ENCODE peak calls at places on chromosomes 7 and 10, in nine cellular contexts. One of them, this sample, is unnamed.

GRCh38 chr7:80204919-80205318 is 70.3 kb downstream of the GNAI1 start:
- DNase-seq in GM12865: no peak
- DNase-seq in epithelial cell of prostate: no peak
- DNase-seq in gastrocnemius medialis: no peak
- DNase-seq in NCI-H1092: no peak
- DNase-seq in cardiac muscle cell: no peak
- DNase-seq in adrenal gland: no peak
- DNase-seq in WTC11: no peak
- DNase-seq in occipital lobe: no peak
- DNase-seq in this sample: no peak

GRCh38 chr7:143398616-143399015 is 10.0 kb downstream of the EPHA1 start:
- DNase-seq in GM12865: no peak
- DNase-seq in epithelial cell of prostate: no peak
- DNase-seq in gastrocnemius medialis: no peak
- DNase-seq in NCI-H1092: no peak
- DNase-seq in cardiac muscle cell: no peak
- DNase-seq in adrenal gland: no peak
- DNase-seq in WTC11: no peak
- DNase-seq in occipital lobe: no peak
- DNase-seq in this sample: no peak

GRCh38 chr7:17680026-17680425 is 260.3 kb downstream of the SNX13 start:
- DNase-seq in GM12865: peak; percentile 8
- DNase-seq in epithelial cell of prostate: peak; percentile 73
- DNase-seq in gastrocnemius medialis: peak; percentile 44
- DNase-seq in NCI-H1092: no peak
- DNase-seq in cardiac muscle cell: peak; percentile 59
- DNase-seq in adrenal gland: peak; percentile 57
- DNase-seq in WTC11: no peak
- DNase-seq in occipital lobe: peak; percentile 7
- DNase-seq in this sample: no peak

GRCh38 chr7:33495207-33495606 is 365.8 kb downstream of the BBS9 start:
- DNase-seq in GM12865: no peak
- DNase-seq in epithelial cell of prostate: no peak
- DNase-seq in gastrocnemius medialis: no peak
- DNase-seq in NCI-H1092: no peak
- DNase-seq in cardiac muscle cell: peak; percentile 20
- DNase-seq in adrenal gland: peak; percentile 6
- DNase-seq in WTC11: no peak
- DNase-seq in occipital lobe: no peak
- DNase-seq in this sample: no peak

GRCh38 chr10:122034149-122034756 is 45.3 kb downstream of the TACC2 start:
- DNase-seq in GM12865: no peak
- DNase-seq in epithelial cell of prostate: no peak
- DNase-seq in gastrocnemius medialis: no peak
- DNase-seq in NCI-H1092: no peak
- DNase-seq in cardiac muscle cell: no peak
- DNase-seq in adrenal gland: no peak
- DNase-seq in WTC11: no peak
- DNase-seq in occipital lobe: no peak
- DNase-seq in this sample: no peak

GRCh38 chr7:128323489-128324362 is 20.0 kb downstream of the RBM28 start:
- DNase-seq in GM12865: no peak
- DNase-seq in epithelial cell of prostate: no peak
- DNase-seq in gastrocnemius medialis: no peak
- DNase-seq in NCI-H1092: no peak
- DNase-seq in cardiac muscle cell: no peak
- DNase-seq in adrenal gland: peak; percentile 44
- DNase-seq in WTC11: no peak
- DNase-seq in occipital lobe: no peak
- DNase-seq in this sample: no peak

GRCh38 chr10:84214612-84215235 is 10.6 kb downstream of the LRIT2 start:
- DNase-seq in GM12865: peak; percentile 73
- DNase-seq in epithelial cell of prostate: no peak
- DNase-seq in gastrocnemius medialis: no peak
- DNase-seq in NCI-H1092: no peak
- DNase-seq in cardiac muscle cell: no peak
- DNase-seq in adrenal gland: peak; percentile 41
- DNase-seq in WTC11: peak; percentile 75
- DNase-seq in occipital lobe: no peak
- DNase-seq in this sample: peak; percentile 42

GRCh38 chr10:84613336-84614021 is 285.1 kb downstream of the CCSER2 start:
- DNase-seq in GM12865: peak; percentile 31
- DNase-seq in epithelial cell of prostate: peak; percentile 33
- DNase-seq in gastrocnemius medialis: no peak
- DNase-seq in NCI-H1092: peak; percentile 85
- DNase-seq in cardiac muscle cell: peak; percentile 87
- DNase-seq in adrenal gland: peak; percentile 1
- DNase-seq in WTC11: peak; percentile 75
- DNase-seq in occipital lobe: peak; percentile 19
- DNase-seq in this sample: peak; percentile 6

GRCh38 chr7:155778349-155778748 is 33.9 kb downstream of the SHH start:
- DNase-seq in GM12865: no peak
- DNase-seq in epithelial cell of prostate: no peak
- DNase-seq in gastrocnemius medialis: no peak
- DNase-seq in NCI-H1092: no peak
- DNase-seq in cardiac muscle cell: no peak
- DNase-seq in adrenal gland: no peak
- DNase-seq in WTC11: no peak
- DNase-seq in occipital lobe: no peak
- DNase-seq in this sample: no peak

GRCh38 chr7:94584113-94584512 is 71.8 kb downstream of the SGCE start:
- DNase-seq in GM12865: no peak
- DNase-seq in epithelial cell of prostate: no peak
- DNase-seq in gastrocnemius medialis: peak; percentile 46
- DNase-seq in NCI-H1092: peak; percentile 41
- DNase-seq in cardiac muscle cell: no peak
- DNase-seq in adrenal gland: peak; percentile 24
- DNase-seq in WTC11: no peak
- DNase-seq in occipital lobe: no peak
- DNase-seq in this sample: no peak

GRCh38 chr7:45689797-45690761 is 115.9 kb downstream of the ADCY1 start:
- DNase-seq in GM12865: no peak
- DNase-seq in epithelial cell of prostate: no peak
- DNase-seq in gastrocnemius medialis: no peak
- DNase-seq in NCI-H1092: no peak
- DNase-seq in cardiac muscle cell: no peak
- DNase-seq in adrenal gland: no peak
- DNase-seq in WTC11: peak; percentile 4
- DNase-seq in occipital lobe: no peak
- DNase-seq in this sample: no peak

GRCh38 chr7:82375068-82375467 is 68.5 kb downstream of the CACNA2D1 start:
- DNase-seq in GM12865: no peak
- DNase-seq in epithelial cell of prostate: no peak
- DNase-seq in gastrocnemius medialis: no peak
- DNase-seq in NCI-H1092: no peak
- DNase-seq in cardiac muscle cell: no peak
- DNase-seq in adrenal gland: no peak
- DNase-seq in WTC11: no peak
- DNase-seq in occipital lobe: no peak
- DNase-seq in this sample: no peak

GRCh38 chr7:116574025-116574822 is 49.4 kb downstream of the CAV1 start:
- DNase-seq in GM12865: peak; percentile 51
- DNase-seq in epithelial cell of prostate: no peak
- DNase-seq in gastrocnemius medialis: no peak
- DNase-seq in NCI-H1092: no peak
- DNase-seq in cardiac muscle cell: no peak
- DNase-seq in adrenal gland: peak; percentile 19
- DNase-seq in WTC11: no peak
- DNase-seq in occipital lobe: no peak
- DNase-seq in this sample: peak; percentile 83

GRCh38 chr10:44513592-44513991 is 128.7 kb upstream of the CXCL12 start:
- DNase-seq in GM12865: no peak
- DNase-seq in epithelial cell of prostate: no peak
- DNase-seq in gastrocnemius medialis: no peak
- DNase-seq in NCI-H1092: no peak
- DNase-seq in cardiac muscle cell: no peak
- DNase-seq in adrenal gland: peak; percentile 17
- DNase-seq in WTC11: no peak
- DNase-seq in occipital lobe: no peak
- DNase-seq in this sample: no peak

GRCh38 chr7:4233621-4234497 is 448.2 kb upstream of the FOXK1 start:
- DNase-seq in GM12865: no peak
- DNase-seq in epithelial cell of prostate: no peak
- DNase-seq in gastrocnemius medialis: no peak
- DNase-seq in NCI-H1092: no peak
- DNase-seq in cardiac muscle cell: no peak
- DNase-seq in adrenal gland: no peak
- DNase-seq in WTC11: no peak
- DNase-seq in occipital lobe: no peak
- DNase-seq in this sample: no peak

GRCh38 chr10:117993166-117993565 is 53.6 kb downstream of the RAB11FIP2 start:
- DNase-seq in GM12865: no peak
- DNase-seq in epithelial cell of prostate: no peak
- DNase-seq in gastrocnemius medialis: no peak
- DNase-seq in NCI-H1092: no peak
- DNase-seq in cardiac muscle cell: no peak
- DNase-seq in adrenal gland: no peak
- DNase-seq in WTC11: no peak
- DNase-seq in occipital lobe: no peak
- DNase-seq in this sample: peak; percentile 90

GRCh38 chr7:52962402-52962801 is 73.0 kb upstream of the POM121L12 start:
- DNase-seq in GM12865: no peak
- DNase-seq in epithelial cell of prostate: no peak
- DNase-seq in gastrocnemius medialis: no peak
- DNase-seq in NCI-H1092: no peak
- DNase-seq in cardiac muscle cell: no peak
- DNase-seq in adrenal gland: no peak
- DNase-seq in WTC11: no peak
- DNase-seq in occipital lobe: peak; percentile 2
- DNase-seq in this sample: no peak

GRCh38 chr7:113084499-113085172 is 2.0 kb downstream of the GPR85 start:
- DNase-seq in GM12865: no peak
- DNase-seq in epithelial cell of prostate: no peak
- DNase-seq in gastrocnemius medialis: no peak
- DNase-seq in NCI-H1092: no peak
- DNase-seq in cardiac muscle cell: no peak
- DNase-seq in adrenal gland: no peak
- DNase-seq in WTC11: no peak
- DNase-seq in occipital lobe: no peak
- DNase-seq in this sample: no peak

GRCh38 chr10:80664071-80664680 is 126.5 kb downstream of the SH2D4B start:
- DNase-seq in GM12865: peak; percentile 66
- DNase-seq in epithelial cell of prostate: peak; percentile 8
- DNase-seq in gastrocnemius medialis: no peak
- DNase-seq in NCI-H1092: peak; percentile 5
- DNase-seq in cardiac muscle cell: peak; percentile 91
- DNase-seq in adrenal gland: peak; percentile 83
- DNase-seq in WTC11: peak; percentile 95
- DNase-seq in occipital lobe: peak; percentile 71
- DNase-seq in this sample: peak; percentile 46

GRCh38 chr7:151247611-151248176 is 800 bp downstream of the SMARCD3 start:
- DNase-seq in GM12865: no peak
- DNase-seq in epithelial cell of prostate: no peak
- DNase-seq in gastrocnemius medialis: peak; percentile 77
- DNase-seq in NCI-H1092: no peak
- DNase-seq in cardiac muscle cell: peak; percentile 42
- DNase-seq in adrenal gland: peak; percentile 60
- DNase-seq in WTC11: no peak
- DNase-seq in occipital lobe: no peak
- DNase-seq in this sample: no peak

GRCh38 chr7:2934984-2935740 is 91.1 kb upstream of the GNA12 start:
- DNase-seq in GM12865: no peak
- DNase-seq in epithelial cell of prostate: no peak
- DNase-seq in gastrocnemius medialis: no peak
- DNase-seq in NCI-H1092: no peak
- DNase-seq in cardiac muscle cell: no peak
- DNase-seq in adrenal gland: no peak
- DNase-seq in WTC11: peak; percentile 7
- DNase-seq in occipital lobe: no peak
- DNase-seq in this sample: no peak

GRCh38 chr7:31953432-31953831 is 116.8 kb downstream of the PDE1C start:
- DNase-seq in GM12865: no peak
- DNase-seq in epithelial cell of prostate: no peak
- DNase-seq in gastrocnemius medialis: no peak
- DNase-seq in NCI-H1092: no peak
- DNase-seq in cardiac muscle cell: no peak
- DNase-seq in adrenal gland: no peak
- DNase-seq in WTC11: no peak
- DNase-seq in occipital lobe: no peak
- DNase-seq in this sample: no peak

GRCh38 chr7:153472516-153472915 is 579.7 kb upstream of the DPP6 start:
- DNase-seq in GM12865: no peak
- DNase-seq in epithelial cell of prostate: no peak
- DNase-seq in gastrocnemius medialis: no peak
- DNase-seq in NCI-H1092: no peak
- DNase-seq in cardiac muscle cell: no peak
- DNase-seq in adrenal gland: no peak
- DNase-seq in WTC11: no peak
- DNase-seq in occipital lobe: no peak
- DNase-seq in this sample: no peak

GRCh38 chr7:4706384-4707032 is 24.4 kb downstream of the FOXK1 start:
- DNase-seq in GM12865: no peak
- DNase-seq in epithelial cell of prostate: no peak
- DNase-seq in gastrocnemius medialis: no peak
- DNase-seq in NCI-H1092: no peak
- DNase-seq in cardiac muscle cell: no peak
- DNase-seq in adrenal gland: no peak
- DNase-seq in WTC11: no peak
- DNase-seq in occipital lobe: no peak
- DNase-seq in this sample: no peak

GRCh38 chr7:42226354-42226941 is 10.6 kb downstream of the GLI3 start:
- DNase-seq in GM12865: no peak
- DNase-seq in epithelial cell of prostate: no peak
- DNase-seq in gastrocnemius medialis: no peak
- DNase-seq in NCI-H1092: no peak
- DNase-seq in cardiac muscle cell: no peak
- DNase-seq in adrenal gland: no peak
- DNase-seq in WTC11: no peak
- DNase-seq in occipital lobe: no peak
- DNase-seq in this sample: no peak

GRCh38 chr7:45033261-45033930 is 33.4 kb downstream of the CCM2 start:
- DNase-seq in GM12865: no peak
- DNase-seq in epithelial cell of prostate: no peak
- DNase-seq in gastrocnemius medialis: no peak
- DNase-seq in NCI-H1092: no peak
- DNase-seq in cardiac muscle cell: no peak
- DNase-seq in adrenal gland: no peak
- DNase-seq in WTC11: no peak
- DNase-seq in occipital lobe: no peak
- DNase-seq in this sample: no peak

GRCh38 chr7:155696747-155697146 is 52.3 kb downstream of the RBM33 start:
- DNase-seq in GM12865: no peak
- DNase-seq in epithelial cell of prostate: no peak
- DNase-seq in gastrocnemius medialis: no peak
- DNase-seq in NCI-H1092: no peak
- DNase-seq in cardiac muscle cell: no peak
- DNase-seq in adrenal gland: no peak
- DNase-seq in WTC11: no peak
- DNase-seq in occipital lobe: no peak
- DNase-seq in this sample: no peak

GRCh38 chr7:104980969-104981670 is 32.9 kb upstream of the KMT2E start:
- DNase-seq in GM12865: peak; percentile 68
- DNase-seq in epithelial cell of prostate: no peak
- DNase-seq in gastrocnemius medialis: no peak
- DNase-seq in NCI-H1092: peak; percentile 53
- DNase-seq in cardiac muscle cell: peak; percentile 81
- DNase-seq in adrenal gland: no peak
- DNase-seq in WTC11: no peak
- DNase-seq in occipital lobe: no peak
- DNase-seq in this sample: peak; percentile 79

GRCh38 chr10:125141860-125142484 is 18.4 kb downstream of the CTBP2 start:
- DNase-seq in GM12865: no peak
- DNase-seq in epithelial cell of prostate: no peak
- DNase-seq in gastrocnemius medialis: no peak
- DNase-seq in NCI-H1092: no peak
- DNase-seq in cardiac muscle cell: no peak
- DNase-seq in adrenal gland: no peak
- DNase-seq in WTC11: no peak
- DNase-seq in occipital lobe: no peak
- DNase-seq in this sample: no peak

GRCh38 chr10:4102802-4103344 is 317.9 kb upstream of the KLF6 start:
- DNase-seq in GM12865: no peak
- DNase-seq in epithelial cell of prostate: no peak
- DNase-seq in gastrocnemius medialis: no peak
- DNase-seq in NCI-H1092: no peak
- DNase-seq in cardiac muscle cell: no peak
- DNase-seq in adrenal gland: no peak
- DNase-seq in WTC11: no peak
- DNase-seq in occipital lobe: no peak
- DNase-seq in this sample: no peak

GRCh38 chr7:158648787-158649186 is 55.8 kb downstream of the NCAPG2 start:
- DNase-seq in GM12865: no peak
- DNase-seq in epithelial cell of prostate: no peak
- DNase-seq in gastrocnemius medialis: no peak
- DNase-seq in NCI-H1092: no peak
- DNase-seq in cardiac muscle cell: no peak
- DNase-seq in adrenal gland: no peak
- DNase-seq in WTC11: no peak
- DNase-seq in occipital lobe: no peak
- DNase-seq in this sample: no peak

This sample was measured in RPMI8226.